ENCODE peak calls at places on chromosomes 13 and 19, in seven cellular contexts. N, A, T, M, Z, E and X are unnamed samples. For H3K27me3, the result is how much of the 10 kb centered on the place peaks cover.

GRCh38 chr13:28505543-28506135 is 10.7 kb upstream of the FLT1 start:
- DNase-seq in N (no peak), A (no peak), T (no peak), M (no peak), Z (no peak), E (no peak), X (no peak)

GRCh38 chr19:35248310-35249145 is at the start of gene LSR:
- DNase-seq in N (peak), A (no peak), T (no peak), M (peak), Z (peak), E (peak), X (peak)

GRCh38 chr13:101116826-101117225 is 299.5 kb downstream of the NALCN start:
- DNase-seq in N (no peak), A (no peak), T (no peak), M (no peak), Z (no peak), E (no peak), X (no peak)

GRCh38 chr13:72963762-72964161 is 95.0 kb upstream of the KLF5 start:
- DNase-seq in N (no peak), A (no peak), T (no peak), M (no peak), Z (no peak), E (no peak), X (no peak)

GRCh38 chr13:24148414-24149305 is 11.9 kb upstream of the SPATA13 start:
- DNase-seq in N (peak), A (peak), T (no peak), M (no peak), Z (no peak), E (peak), X (peak)

GRCh38 chr13:42478531-42479156 is 95.3 kb upstream of the TNFSF11 start:
- DNase-seq in N (no peak), A (peak), T (no peak), M (no peak), Z (no peak), E (no peak), X (no peak)

GRCh38 chr13:40389081-40389641 is 277.3 kb downstream of the FOXO1 start:
- DNase-seq in N (no peak), A (no peak), T (no peak), M (no peak), Z (no peak), E (no peak), X (no peak)

GRCh38 chr13:45372189-45373115 is 31.5 kb upstream of the TPT1 start:
- DNase-seq in N (no peak), A (peak), T (no peak), M (no peak), Z (no peak), E (no peak), X (no peak)

GRCh38 chr13:52092087-52092486 is 36.8 kb downstream of the NEK5 start:
- DNase-seq in N (no peak), A (no peak), T (no peak), M (no peak), Z (no peak), E (no peak), X (no peak)

GRCh38 chr19:33177417-33177976 is 16.6 kb upstream of the LRP3 start:
- DNase-seq in N (no peak), A (no peak), T (no peak), M (no peak), Z (no peak), E (no peak), X (no peak)

DNA sequence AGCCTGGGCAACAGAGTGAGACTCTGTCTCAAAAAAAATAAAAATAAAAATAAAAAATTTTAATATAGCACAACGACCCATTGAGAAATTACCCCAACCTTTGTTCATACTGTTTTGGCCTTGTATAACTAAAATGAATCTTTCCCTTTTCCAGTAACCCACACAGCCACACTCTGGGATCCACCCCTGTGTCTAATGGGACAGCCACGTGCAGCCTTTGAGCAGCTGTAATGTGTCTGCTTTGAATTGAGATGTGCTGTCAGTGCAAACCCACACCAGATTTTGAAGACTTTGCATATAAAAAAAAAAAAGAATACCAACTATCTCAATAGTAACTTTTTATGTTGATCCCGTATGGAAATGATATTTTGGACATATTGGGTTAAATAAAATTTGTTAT is 112.7 kb upstream of the UBL3 start:
- DNase-seq in N (no peak), A (no peak), T (no peak), M (no peak), Z (no peak), E (no peak), X (no peak)
- TF ChIP-seq POLR2A in N (no peak), A (no peak), T (no peak), M (no peak), Z (no peak), E (no peak), X (no peak)

DNA sequence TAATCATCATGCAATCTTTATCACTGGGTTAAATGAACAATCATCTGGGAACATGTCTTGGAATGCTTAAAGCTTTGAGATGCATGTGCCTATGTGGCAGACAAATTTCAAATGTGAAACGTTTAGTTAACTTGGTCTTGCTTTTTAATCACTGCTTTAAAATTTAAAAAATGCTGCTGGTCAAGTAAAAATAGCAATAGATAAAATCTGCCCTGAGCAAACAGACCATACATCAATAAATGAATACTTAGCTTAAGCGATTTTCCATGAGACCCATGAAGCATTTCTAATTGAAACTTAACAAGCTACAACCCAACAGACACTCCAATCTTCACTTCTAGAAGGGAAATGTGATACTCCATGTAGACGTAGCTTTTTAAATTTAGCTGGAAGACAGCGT is 1.9 kb upstream of the KL start:
- DNase-seq in N (no peak), A (no peak), T (no peak), M (no peak), Z (no peak), E (no peak), X (no peak)
- H3K27me3 ChIP-seq in N (under half), A (under half), T (under half), M (under half), Z (under half), E (under half), X (under half)

DNA sequence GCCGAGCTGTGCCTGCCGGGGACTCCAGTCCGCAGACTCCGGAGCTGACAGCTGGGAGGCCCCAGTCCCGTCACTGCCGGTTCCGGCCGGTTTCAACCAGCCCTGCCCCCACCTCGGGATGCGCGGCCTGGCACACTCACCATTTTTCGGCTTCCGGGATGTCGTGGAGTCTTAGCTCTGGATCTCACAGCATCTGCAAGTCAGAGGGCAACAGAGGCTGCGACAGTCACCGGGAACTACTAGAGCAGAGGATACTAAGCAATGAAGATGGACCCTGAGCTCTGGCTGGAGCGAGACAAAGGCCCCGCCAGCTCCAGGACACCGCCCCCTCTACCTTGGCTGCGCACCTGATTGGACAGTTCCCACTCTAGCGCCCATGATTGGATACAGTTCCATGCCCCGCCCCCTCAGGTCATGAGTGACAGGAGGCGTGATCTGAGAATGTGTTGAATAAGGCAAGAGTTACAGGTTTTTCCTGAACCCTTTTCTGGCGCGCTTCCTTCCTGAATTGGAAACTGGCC is at the start of gene ZNF682:
- DNase-seq in N (peak), A (peak), T (peak), M (peak), Z (peak), E (peak), X (peak)
- H3K27ac ChIP-seq in N (peak), A (peak), T (peak), M (peak), Z (peak), E (peak), X (peak)

DNA sequence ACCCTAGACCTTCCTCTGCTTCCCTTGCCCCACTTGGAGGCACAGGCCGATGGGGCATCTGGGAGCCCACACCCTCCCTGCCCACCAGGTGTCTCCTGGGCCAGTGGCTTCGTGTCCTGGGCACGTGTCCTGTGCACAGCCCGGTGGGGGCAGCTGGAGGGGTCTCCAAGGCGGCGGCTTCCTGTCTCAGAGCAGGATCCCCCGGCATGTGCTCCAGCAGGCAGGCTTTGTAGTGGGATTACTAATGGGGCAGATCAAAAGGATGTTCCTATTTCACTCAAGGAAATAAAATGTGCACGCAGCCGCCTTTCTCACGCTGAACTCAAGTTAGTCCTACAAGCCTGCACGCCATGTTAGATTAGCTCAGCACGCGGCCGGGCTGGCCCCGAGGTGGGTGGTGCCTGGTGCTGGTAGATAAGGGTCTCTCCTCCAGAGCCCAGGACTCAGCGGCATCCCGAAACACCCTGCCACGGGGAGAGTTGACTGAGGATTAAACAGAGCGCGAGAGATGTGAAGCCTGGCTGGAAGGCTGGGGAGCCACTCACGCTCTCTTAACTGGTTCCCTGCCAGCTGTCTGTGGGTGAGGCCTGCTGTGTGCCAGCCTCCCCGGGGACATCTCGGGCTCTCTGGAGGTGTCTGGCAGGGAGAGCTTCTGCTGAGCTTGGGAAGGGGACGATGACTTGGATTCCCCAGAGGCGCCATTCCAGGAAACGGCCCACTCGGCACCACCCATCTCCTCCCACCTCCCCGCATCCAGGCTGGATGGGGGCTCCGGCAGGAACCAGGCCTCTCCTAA is 122.1 kb downstream of the KDM4B start:
- DNase-seq in N (no peak), A (peak), T (no peak), M (no peak), Z (no peak), E (peak), X (peak)
- TF ChIP-seq POLR2A in N (no peak), A (no peak), T (no peak), M (no peak), Z (no peak), E (no peak), X (no peak)

GRCh38 chr13:113158946-113159345 is 498 bp downstream of the PROZ start:
- DNase-seq in N (no peak), A (no peak), T (no peak), M (no peak), Z (peak), E (peak), X (no peak)
- H3K27me3 ChIP-seq in N (under half), A (under half), T (half or more), M (under half), Z (under half), E (under half), X (under half)

GRCh38 chr13:99501952-99502310 is 659 bp downstream of the TM9SF2 start:
- DNase-seq in N (peak), A (peak), T (no peak), M (peak), Z (peak), E (peak), X (peak)

GRCh38 chr13:99507054-99507453 is 5.8 kb downstream of the TM9SF2 start:
- DNase-seq in N (no peak), A (no peak), T (no peak), M (no peak), Z (no peak), E (no peak), X (no peak)

GRCh38 chr13:99506632-99507031 is 5.4 kb downstream of the TM9SF2 start:
- DNase-seq in N (no peak), A (no peak), T (no peak), M (no peak), Z (no peak), E (no peak), X (no peak)

GRCh38 chr13:99509477-99509876 is 8.2 kb downstream of the TM9SF2 start:
- DNase-seq in N (no peak), A (no peak), T (no peak), M (no peak), Z (no peak), E (no peak), X (no peak)

GRCh38 chr13:99505814-99506269 is 4.6 kb downstream of the TM9SF2 start:
- DNase-seq in N (no peak), A (peak), T (no peak), M (no peak), Z (no peak), E (no peak), X (no peak)
- H3K27ac ChIP-seq in N (peak), A (no peak), T (no peak), M (no peak), Z (no peak), E (no peak), X (no peak)

GRCh38 chr19:48896191-48896720 is 2.3 kb downstream of the TULP2 start:
- DNase-seq in N (peak), A (no peak), T (peak), M (peak), Z (peak), E (peak), X (peak)

GRCh38 chr19:48895226-48895625 is 3.3 kb downstream of the TULP2 start:
- DNase-seq in N (no peak), A (no peak), T (no peak), M (no peak), Z (no peak), E (no peak), X (no peak)

GRCh38 chr19:48900477-48901452 is 653 bp downstream of the NUCB1 start:
- DNase-seq in N (no peak), A (peak), T (no peak), M (no peak), Z (no peak), E (no peak), X (no peak)

GRCh38 chr19:48897181-48897580 is 1.4 kb downstream of the TULP2 start:
- DNase-seq in N (no peak), A (no peak), T (no peak), M (no peak), Z (no peak), E (no peak), X (no peak)

GRCh38 chr19:48899781-48900476 is at the start of gene NUCB1:
- DNase-seq in N (peak), A (peak), T (peak), M (peak), Z (peak), E (peak), X (peak)
- TF ChIP-seq POLR2A in N (peak), A (no peak), T (peak), M (peak), Z (peak), E (peak), X (peak)